ENCODE peak calls at places on chromosome X, in eight cellular contexts. L is thoracic aorta, H is NCI-H2029, M is HCEC 1CT, G is PC-3, E is AG09309, X is HCT116, C is HepG2. W is an unnamed sample.

GRCh38 chrX:155071694-155072215 is 447 bp downstream of the BRCC3 start:
- DNase-seq in M (no peak), H (no peak), E (no peak), L (no peak), C (no peak), X (no peak), G (no peak), W (no peak)

GRCh38 chrX:94058728-94059382 is 384.8 kb downstream of the FAM133A start:
- DNase-seq in G (peak; percentile 39), E (no peak), X (no peak), C (peak; percentile 3), H (no peak), L (no peak), M (no peak), W (peak; percentile 3)

GRCh38 chrX:100424012-100424411 is 13.9 kb upstream of the PCDH19 start:
- DNase-seq in E (no peak), G (peak; percentile 43), X (no peak), H (no peak), L (no peak), M (no peak), C (no peak), W (no peak)

GRCh38 chrX:32852203-32852602 is 359.1 kb downstream of the DMD start:
- DNase-seq in E (no peak), C (no peak), X (no peak), G (no peak), L (no peak), H (no peak), M (no peak), W (no peak)

GRCh38 chrX:7024850-7025249 is 122.7 kb upstream of the STS start:
- DNase-seq in E (no peak), G (no peak), H (no peak), X (no peak), L (no peak), M (no peak), C (no peak), W (no peak)

GRCh38 chrX:101708180-101708579 is 48.5 kb upstream of the ARMCX2 start:
- DNase-seq in C (no peak), M (no peak), L (no peak), X (no peak), G (no peak), H (no peak), E (no peak), W (no peak)

GRCh38 chrX:70549429-70549828 is 104.8 kb downstream of the DLG3 start:
- DNase-seq in G (no peak), H (no peak), M (no peak), C (no peak), L (no peak), X (no peak), E (no peak), W (no peak)

GRCh38 chrX:145623453-145623852 is 194.2 kb upstream of the SLITRK2 start:
- DNase-seq in X (no peak), L (no peak), M (no peak), G (no peak), C (no peak), H (no peak), E (no peak), W (no peak)

GRCh38 chrX:40406330-40406859 is 174.4 kb upstream of the ATP6AP2 start:
- DNase-seq in C (no peak), G (no peak), H (no peak), L (no peak), X (no peak), E (no peak), M (no peak), W (no peak)

GRCh38 chrX:57528670-57529255 is 63.0 kb upstream of the ZXDB start:
- DNase-seq in M (no peak), H (no peak), E (no peak), G (peak; percentile 56), X (no peak), L (no peak), C (peak; percentile 5), W (no peak)